ENCODE peak calls at places on chromosomes 11 and 22, in nine cellular contexts. One of them, this sample, is unnamed. For H3K4me1 and H3K9me3, the result is how much of the 10 kb centered on the place peaks cover.

GRCh38 chr11:78698612-78699011 is 123.9 kb upstream of the NARS2 start:
- DNase-seq in CD4-positive, CD25-positive, alpha-beta regulatory T cell: no peak
- DNase-seq in upper lobe of right lung: no peak
- DNase-seq in trophoblast cell: no peak
- DNase-seq in colonic mucosa: no peak
- DNase-seq in heart left ventricle: peak
- DNase-seq in A549: no peak
- DNase-seq in spleen: no peak
- DNase-seq in PC-3: peak
- DNase-seq in this sample: no peak

GRCh38 chr22:40029189-40029890 is 34.6 kb downstream of the FAM83F start:
- DNase-seq in CD4-positive, CD25-positive, alpha-beta regulatory T cell: no peak
- DNase-seq in upper lobe of right lung: peak
- DNase-seq in trophoblast cell: no peak
- DNase-seq in colonic mucosa: no peak
- DNase-seq in heart left ventricle: no peak
- DNase-seq in A549: no peak
- DNase-seq in spleen: peak
- DNase-seq in PC-3: no peak
- DNase-seq in this sample: no peak

GRCh38 chr22:35743466-35743865 is 25.8 kb downstream of the APOL5 start:
- DNase-seq in CD4-positive, CD25-positive, alpha-beta regulatory T cell: no peak
- DNase-seq in upper lobe of right lung: no peak
- DNase-seq in trophoblast cell: peak
- DNase-seq in colonic mucosa: no peak
- DNase-seq in heart left ventricle: no peak
- DNase-seq in A549: no peak
- DNase-seq in spleen: no peak
- DNase-seq in PC-3: no peak
- DNase-seq in this sample: no peak

GRCh38 chr11:118224512-118225180 is at the start of gene JAML:
- DNase-seq in CD4-positive, CD25-positive, alpha-beta regulatory T cell: peak
- DNase-seq in upper lobe of right lung: no peak
- DNase-seq in trophoblast cell: no peak
- DNase-seq in colonic mucosa: no peak
- DNase-seq in heart left ventricle: no peak
- DNase-seq in A549: no peak
- DNase-seq in spleen: no peak
- DNase-seq in PC-3: no peak
- DNase-seq in this sample: no peak

GRCh38 chr11:12961615-12962014 is 47.5 kb upstream of the RASSF10 start:
- DNase-seq in CD4-positive, CD25-positive, alpha-beta regulatory T cell: no peak
- DNase-seq in upper lobe of right lung: no peak
- DNase-seq in trophoblast cell: no peak
- DNase-seq in colonic mucosa: no peak
- DNase-seq in heart left ventricle: no peak
- DNase-seq in A549: no peak
- DNase-seq in spleen: no peak
- DNase-seq in PC-3: peak
- DNase-seq in this sample: no peak

GRCh38 chr11:4190519-4190918 is 95.9 kb downstream of the RRM1 start:
- DNase-seq in CD4-positive, CD25-positive, alpha-beta regulatory T cell: no peak
- DNase-seq in upper lobe of right lung: no peak
- DNase-seq in trophoblast cell: no peak
- DNase-seq in colonic mucosa: no peak
- DNase-seq in heart left ventricle: no peak
- DNase-seq in A549: no peak
- DNase-seq in spleen: no peak
- DNase-seq in PC-3: no peak
- DNase-seq in this sample: no peak

GRCh38 chr11:92340839-92341238 is 116.2 kb downstream of the FAT3 start:
- DNase-seq in CD4-positive, CD25-positive, alpha-beta regulatory T cell: no peak
- DNase-seq in upper lobe of right lung: no peak
- DNase-seq in trophoblast cell: peak
- DNase-seq in colonic mucosa: peak
- DNase-seq in heart left ventricle: no peak
- DNase-seq in A549: no peak
- DNase-seq in spleen: no peak
- DNase-seq in PC-3: peak
- DNase-seq in this sample: no peak

GRCh38 chr11:27020736-27021135 is 19.9 kb upstream of the BBOX1 start:
- DNase-seq in CD4-positive, CD25-positive, alpha-beta regulatory T cell: no peak
- DNase-seq in upper lobe of right lung: no peak
- DNase-seq in trophoblast cell: no peak
- DNase-seq in colonic mucosa: no peak
- DNase-seq in heart left ventricle: no peak
- DNase-seq in A549: no peak
- DNase-seq in spleen: no peak
- DNase-seq in PC-3: no peak
- DNase-seq in this sample: no peak

GRCh38 chr11:73271936-73272679 is at the start of gene P2RY6:
- DNase-seq in CD4-positive, CD25-positive, alpha-beta regulatory T cell: no peak
- DNase-seq in upper lobe of right lung: peak
- DNase-seq in trophoblast cell: peak
- DNase-seq in colonic mucosa: no peak
- DNase-seq in heart left ventricle: peak
- DNase-seq in A549: peak
- DNase-seq in spleen: no peak
- DNase-seq in PC-3: peak
- DNase-seq in this sample: no peak

GRCh38 chr11:108817971-108818370 is 153.1 kb downstream of the DDX10 start:
- DNase-seq in CD4-positive, CD25-positive, alpha-beta regulatory T cell: no peak
- DNase-seq in upper lobe of right lung: no peak
- DNase-seq in trophoblast cell: peak
- DNase-seq in colonic mucosa: no peak
- DNase-seq in heart left ventricle: no peak
- DNase-seq in A549: no peak
- DNase-seq in spleen: no peak
- DNase-seq in PC-3: no peak
- DNase-seq in this sample: no peak

GRCh38 chr22:29218758-29219408 is 13.2 kb downstream of the EMID1 start:
- DNase-seq in CD4-positive, CD25-positive, alpha-beta regulatory T cell: no peak
- DNase-seq in upper lobe of right lung: no peak
- DNase-seq in trophoblast cell: no peak
- DNase-seq in colonic mucosa: no peak
- DNase-seq in heart left ventricle: no peak
- DNase-seq in A549: no peak
- DNase-seq in spleen: peak
- DNase-seq in PC-3: no peak
- DNase-seq in this sample: no peak

GRCh38 chr11:31069447-31070205 is 299.9 kb downstream of the DCDC1 start:
- DNase-seq in CD4-positive, CD25-positive, alpha-beta regulatory T cell: no peak
- DNase-seq in upper lobe of right lung: no peak
- DNase-seq in trophoblast cell: no peak
- DNase-seq in colonic mucosa: no peak
- DNase-seq in heart left ventricle: no peak
- DNase-seq in A549: no peak
- DNase-seq in spleen: no peak
- DNase-seq in PC-3: no peak
- DNase-seq in this sample: no peak

GRCh38 chr11:115682101-115682500 is 177.9 kb upstream of the CADM1 start:
- DNase-seq in CD4-positive, CD25-positive, alpha-beta regulatory T cell: no peak
- DNase-seq in upper lobe of right lung: no peak
- DNase-seq in trophoblast cell: peak
- DNase-seq in colonic mucosa: no peak
- DNase-seq in heart left ventricle: no peak
- DNase-seq in A549: no peak
- DNase-seq in spleen: no peak
- DNase-seq in PC-3: no peak
- DNase-seq in this sample: no peak

GRCh38 chr11:44595006-44595405 is 29.5 kb downstream of the CD82 start:
- DNase-seq in CD4-positive, CD25-positive, alpha-beta regulatory T cell: no peak
- DNase-seq in upper lobe of right lung: no peak
- DNase-seq in trophoblast cell: no peak
- DNase-seq in colonic mucosa: no peak
- DNase-seq in heart left ventricle: no peak
- DNase-seq in A549: no peak
- DNase-seq in spleen: no peak
- DNase-seq in PC-3: no peak
- DNase-seq in this sample: no peak
- H3K4me1 ChIP-seq in CD4-positive, CD25-positive, alpha-beta regulatory T cell: under half
- H3K4me1 ChIP-seq in upper lobe of right lung: under half
- H3K4me1 ChIP-seq in trophoblast cell: under half
- H3K4me1 ChIP-seq in colonic mucosa: under half
- H3K4me1 ChIP-seq in heart left ventricle: half or more
- H3K4me1 ChIP-seq in A549: under half
- H3K4me1 ChIP-seq in spleen: under half
- H3K4me1 ChIP-seq in PC-3: under half
- H3K4me1 ChIP-seq in this sample: under half

DNA sequence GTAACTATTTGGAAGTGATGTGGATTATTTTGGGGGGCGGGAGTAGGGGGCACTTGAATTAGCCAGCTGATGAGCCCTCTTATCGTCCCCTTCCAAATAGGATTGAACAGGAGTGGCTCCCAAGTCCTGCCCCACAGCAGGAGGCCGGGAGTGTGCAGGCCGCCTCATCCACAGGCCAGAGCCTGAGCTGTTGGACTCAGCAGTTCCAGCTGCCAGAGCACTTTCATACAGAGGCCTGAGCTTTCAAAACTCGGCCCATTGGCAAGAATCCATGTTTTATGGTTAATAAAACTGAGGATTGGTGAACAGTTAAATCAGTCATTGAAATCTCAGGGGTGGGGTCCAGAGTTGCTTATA is 9.6 kb downstream of the FAM118A start:
- DNase-seq in CD4-positive, CD25-positive, alpha-beta regulatory T cell: no peak
- DNase-seq in upper lobe of right lung: no peak
- DNase-seq in trophoblast cell: no peak
- DNase-seq in colonic mucosa: no peak
- DNase-seq in heart left ventricle: peak
- DNase-seq in A549: no peak
- DNase-seq in spleen: no peak
- DNase-seq in PC-3: no peak
- DNase-seq in this sample: no peak
- H3K4me3 ChIP-seq in CD4-positive, CD25-positive, alpha-beta regulatory T cell: peak
- H3K4me3 ChIP-seq in upper lobe of right lung: no peak
- H3K4me3 ChIP-seq in trophoblast cell: no peak
- H3K4me3 ChIP-seq in colonic mucosa: no peak
- H3K4me3 ChIP-seq in heart left ventricle: no peak
- H3K4me3 ChIP-seq in A549: no peak
- H3K4me3 ChIP-seq in spleen: no peak
- H3K4me3 ChIP-seq in PC-3: no peak
- H3K4me3 ChIP-seq in this sample: no peak

GRCh38 chr11:44409558-44410236 is 99.8 kb upstream of the ALX4 start:
- DNase-seq in CD4-positive, CD25-positive, alpha-beta regulatory T cell: no peak
- DNase-seq in upper lobe of right lung: no peak
- DNase-seq in trophoblast cell: no peak
- DNase-seq in colonic mucosa: no peak
- DNase-seq in heart left ventricle: no peak
- DNase-seq in A549: no peak
- DNase-seq in spleen: no peak
- DNase-seq in PC-3: no peak
- DNase-seq in this sample: no peak
- H3K9me3 ChIP-seq in CD4-positive, CD25-positive, alpha-beta regulatory T cell: under half
- H3K9me3 ChIP-seq in upper lobe of right lung: under half
- H3K9me3 ChIP-seq in trophoblast cell: under half
- H3K9me3 ChIP-seq in colonic mucosa: under half
- H3K9me3 ChIP-seq in heart left ventricle: under half
- H3K9me3 ChIP-seq in A549: under half
- H3K9me3 ChIP-seq in spleen: under half
- H3K9me3 ChIP-seq in PC-3: under half
- H3K9me3 ChIP-seq in this sample: under half

GRCh38 chr22:36855478-36855877 is 5.3 kb upstream of the NCF4 start:
- DNase-seq in CD4-positive, CD25-positive, alpha-beta regulatory T cell: no peak
- DNase-seq in upper lobe of right lung: no peak
- DNase-seq in trophoblast cell: no peak
- DNase-seq in colonic mucosa: no peak
- DNase-seq in heart left ventricle: no peak
- DNase-seq in A549: no peak
- DNase-seq in spleen: no peak
- DNase-seq in PC-3: no peak
- DNase-seq in this sample: no peak
- H3K4me1 ChIP-seq in CD4-positive, CD25-positive, alpha-beta regulatory T cell: under half
- H3K4me1 ChIP-seq in upper lobe of right lung: under half
- H3K4me1 ChIP-seq in trophoblast cell: under half
- H3K4me1 ChIP-seq in colonic mucosa: under half
- H3K4me1 ChIP-seq in heart left ventricle: under half
- H3K4me1 ChIP-seq in A549: under half
- H3K4me1 ChIP-seq in spleen: under half
- H3K4me1 ChIP-seq in PC-3: under half
- H3K4me1 ChIP-seq in this sample: under half

This sample was measured in HAP-1.